ENCODE peak calls at places on chromosomes 5 and 9, in eight cellular contexts. One of them, this sample, is unnamed.

GRCh38 chr5:169801324-169801777 is 164.3 kb downstream of the DOCK2 start:
- DNase-seq in GM12891: no peak
- DNase-seq in D341Med: no peak
- DNase-seq in activated naive CD4-positive, alpha-beta T cell: no peak
- DNase-seq in adrenal gland: no peak
- DNase-seq in GM03348: peak; percentile 47
- DNase-seq in Right ventricle myocardium superior: no peak
- DNase-seq in iris pigment epithelial cell: peak; percentile 67
- DNase-seq in this sample: no peak

GRCh38 chr5:150147580-150148407 is 7.9 kb downstream of the PDGFRB start:
- DNase-seq in GM12891: no peak
- DNase-seq in D341Med: no peak
- DNase-seq in activated naive CD4-positive, alpha-beta T cell: no peak
- DNase-seq in adrenal gland: no peak
- DNase-seq in GM03348: no peak
- DNase-seq in Right ventricle myocardium superior: no peak
- DNase-seq in iris pigment epithelial cell: no peak
- DNase-seq in this sample: no peak

GRCh38 chr5:177372534-177372896 is 11.7 kb upstream of the SLC34A1 start:
- DNase-seq in GM12891: no peak
- DNase-seq in D341Med: no peak
- DNase-seq in activated naive CD4-positive, alpha-beta T cell: no peak
- DNase-seq in adrenal gland: no peak
- DNase-seq in GM03348: no peak
- DNase-seq in Right ventricle myocardium superior: no peak
- DNase-seq in iris pigment epithelial cell: no peak
- DNase-seq in this sample: no peak

GRCh38 chr5:54656261-54656728 is 138.7 kb downstream of the SNX18 start:
- DNase-seq in GM12891: no peak
- DNase-seq in D341Med: no peak
- DNase-seq in activated naive CD4-positive, alpha-beta T cell: no peak
- DNase-seq in adrenal gland: no peak
- DNase-seq in GM03348: no peak
- DNase-seq in Right ventricle myocardium superior: no peak
- DNase-seq in iris pigment epithelial cell: peak; percentile 34
- DNase-seq in this sample: no peak

GRCh38 chr5:178576591-178577351 is 13.4 kb downstream of the COL23A1 start:
- DNase-seq in GM12891: no peak
- DNase-seq in D341Med: no peak
- DNase-seq in activated naive CD4-positive, alpha-beta T cell: no peak
- DNase-seq in adrenal gland: no peak
- DNase-seq in GM03348: no peak
- DNase-seq in Right ventricle myocardium superior: no peak
- DNase-seq in iris pigment epithelial cell: no peak
- DNase-seq in this sample: no peak

GRCh38 chr9:94668424-94668916 is 29.2 kb upstream of the FBP1 start:
- DNase-seq in GM12891: no peak
- DNase-seq in D341Med: no peak
- DNase-seq in activated naive CD4-positive, alpha-beta T cell: no peak
- DNase-seq in adrenal gland: no peak
- DNase-seq in GM03348: no peak
- DNase-seq in Right ventricle myocardium superior: no peak
- DNase-seq in iris pigment epithelial cell: no peak
- DNase-seq in this sample: no peak

GRCh38 chr5:158886086-158886485 is 213.6 kb downstream of the EBF1 start:
- DNase-seq in GM12891: no peak
- DNase-seq in D341Med: no peak
- DNase-seq in activated naive CD4-positive, alpha-beta T cell: no peak
- DNase-seq in adrenal gland: no peak
- DNase-seq in GM03348: peak; percentile 37
- DNase-seq in Right ventricle myocardium superior: no peak
- DNase-seq in iris pigment epithelial cell: no peak
- DNase-seq in this sample: no peak

GRCh38 chr9:99867968-99868367 is 38.5 kb upstream of the STX17 start:
- DNase-seq in GM12891: no peak
- DNase-seq in D341Med: no peak
- DNase-seq in activated naive CD4-positive, alpha-beta T cell: no peak
- DNase-seq in adrenal gland: no peak
- DNase-seq in GM03348: no peak
- DNase-seq in Right ventricle myocardium superior: no peak
- DNase-seq in iris pigment epithelial cell: no peak
- DNase-seq in this sample: no peak

GRCh38 chr5:83471405-83472212 is at the start of gene VCAN:
- DNase-seq in GM12891: no peak
- DNase-seq in D341Med: peak; percentile 57
- DNase-seq in activated naive CD4-positive, alpha-beta T cell: no peak
- DNase-seq in adrenal gland: peak; percentile 50
- DNase-seq in GM03348: peak; percentile 87
- DNase-seq in Right ventricle myocardium superior: peak; percentile 84
- DNase-seq in iris pigment epithelial cell: peak; percentile 87
- DNase-seq in this sample: no peak

GRCh38 chr9:130013326-130013725 is 29.7 kb downstream of the FNBP1 start:
- DNase-seq in GM12891: no peak
- DNase-seq in D341Med: no peak
- DNase-seq in activated naive CD4-positive, alpha-beta T cell: no peak
- DNase-seq in adrenal gland: no peak
- DNase-seq in GM03348: no peak
- DNase-seq in Right ventricle myocardium superior: no peak
- DNase-seq in iris pigment epithelial cell: no peak
- DNase-seq in this sample: no peak

GRCh38 chr9:75906531-75906930 is 16.1 kb downstream of the PCSK5 start:
- DNase-seq in GM12891: no peak
- DNase-seq in D341Med: no peak
- DNase-seq in activated naive CD4-positive, alpha-beta T cell: no peak
- DNase-seq in adrenal gland: no peak
- DNase-seq in GM03348: no peak
- DNase-seq in Right ventricle myocardium superior: no peak
- DNase-seq in iris pigment epithelial cell: no peak
- DNase-seq in this sample: no peak

GRCh38 chr5:41921874-41922273 is 3.2 kb upstream of the FBXO4 start:
- DNase-seq in GM12891: no peak
- DNase-seq in D341Med: no peak
- DNase-seq in activated naive CD4-positive, alpha-beta T cell: no peak
- DNase-seq in adrenal gland: no peak
- DNase-seq in GM03348: no peak
- DNase-seq in Right ventricle myocardium superior: no peak
- DNase-seq in iris pigment epithelial cell: peak; percentile 49
- DNase-seq in this sample: no peak

GRCh38 chr9:109799792-109800191 is 19.8 kb downstream of the PALM2AKAP2 start:
- DNase-seq in GM12891: no peak
- DNase-seq in D341Med: no peak
- DNase-seq in activated naive CD4-positive, alpha-beta T cell: no peak
- DNase-seq in adrenal gland: no peak
- DNase-seq in GM03348: peak; percentile 65
- DNase-seq in Right ventricle myocardium superior: no peak
- DNase-seq in iris pigment epithelial cell: peak; percentile 59
- DNase-seq in this sample: peak; percentile 74

GRCh38 chr5:60945760-60946253 is 802 bp downstream of the NDUFAF2 start:
- DNase-seq in GM12891: no peak
- DNase-seq in D341Med: no peak
- DNase-seq in activated naive CD4-positive, alpha-beta T cell: no peak
- DNase-seq in adrenal gland: peak; percentile 35
- DNase-seq in GM03348: peak; percentile 55
- DNase-seq in Right ventricle myocardium superior: no peak
- DNase-seq in iris pigment epithelial cell: peak; percentile 71
- DNase-seq in this sample: peak; percentile 45

GRCh38 chr9:79617395-79617794 is 45.6 kb downstream of the TLE4 start:
- DNase-seq in GM12891: no peak
- DNase-seq in D341Med: no peak
- DNase-seq in activated naive CD4-positive, alpha-beta T cell: no peak
- DNase-seq in adrenal gland: peak; percentile 42
- DNase-seq in GM03348: no peak
- DNase-seq in Right ventricle myocardium superior: no peak
- DNase-seq in iris pigment epithelial cell: peak; percentile 81
- DNase-seq in this sample: peak; percentile 5

GRCh38 chr5:96629774-96630173 is 32.4 kb upstream of the CAST start:
- DNase-seq in GM12891: no peak
- DNase-seq in D341Med: no peak
- DNase-seq in activated naive CD4-positive, alpha-beta T cell: no peak
- DNase-seq in adrenal gland: no peak
- DNase-seq in GM03348: peak; percentile 78
- DNase-seq in Right ventricle myocardium superior: no peak
- DNase-seq in iris pigment epithelial cell: peak; percentile 99
- DNase-seq in this sample: peak; percentile 58

GRCh38 chr5:171907731-171908343 is 98.6 kb downstream of the FBXW11 start:
- DNase-seq in GM12891: no peak
- DNase-seq in D341Med: peak; percentile 48
- DNase-seq in activated naive CD4-positive, alpha-beta T cell: no peak
- DNase-seq in adrenal gland: peak; percentile 44
- DNase-seq in GM03348: peak; percentile 64
- DNase-seq in Right ventricle myocardium superior: no peak
- DNase-seq in iris pigment epithelial cell: peak; percentile 66
- DNase-seq in this sample: peak; percentile 40